ENCODE peak calls at places on chromosomes 16 and 17, in eight cellular contexts. O, P, Q, G, S, A, W and D are unnamed samples.

GRCh38 chr17:36602924-36603384 is 1.6 kb downstream of the MRM1 start:
- DNase-seq in O (peak; percentile 72), P (no peak), Q (peak; percentile 29), G (peak; percentile 79), S (peak; percentile 53), A (peak; percentile 46), W (peak; percentile 88), D (peak; percentile 48)

GRCh38 chr16:65875362-65876199 is 490.9 kb upstream of the CDH5 start:
- DNase-seq in O (no peak), P (no peak), Q (no peak), G (no peak), S (no peak), A (no peak), W (no peak), D (no peak)

GRCh38 chr16:84864266-84864955 is 44.6 kb downstream of the CRISPLD2 start:
- DNase-seq in O (no peak), P (no peak), Q (no peak), G (no peak), S (peak; percentile 91), A (no peak), W (no peak), D (no peak)

GRCh38 chr17:27651411-27652345 is 20.7 kb downstream of the LGALS9 start:
- DNase-seq in O (no peak), P (no peak), Q (no peak), G (peak; percentile 5), S (peak; percentile 11), A (peak; percentile 16), W (peak; percentile 90), D (no peak)

GRCh38 chr16:87166321-87166720 is 150.9 kb downstream of the C16orf95 start:
- DNase-seq in O (no peak), P (no peak), Q (no peak), G (no peak), S (no peak), A (no peak), W (no peak), D (no peak)

GRCh38 chr17:72467841-72468653 is 347.2 kb downstream of the SOX9 start:
- DNase-seq in O (no peak), P (no peak), Q (no peak), G (no peak), S (no peak), A (no peak), W (no peak), D (no peak)

GRCh38 chr16:49748322-49748721 is 107.6 kb downstream of the ZNF423 start:
- DNase-seq in O (no peak), P (no peak), Q (no peak), G (no peak), S (no peak), A (no peak), W (no peak), D (peak; percentile 36)

GRCh38 chr16:71562552-71562951 is 14.3 kb downstream of the TAT start:
- DNase-seq in O (no peak), P (no peak), Q (no peak), G (no peak), S (no peak), A (no peak), W (no peak), D (no peak)

GRCh38 chr17:77634710-77635109 is 323.8 kb upstream of the TNRC6C start:
- DNase-seq in O (no peak), P (no peak), Q (no peak), G (no peak), S (no peak), A (no peak), W (no peak), D (no peak)

GRCh38 chr16:66359811-66360608 is 6.5 kb upstream of the CDH5 start:
- DNase-seq in O (no peak), P (no peak), Q (no peak), G (no peak), S (no peak), A (no peak), W (no peak), D (peak; percentile 80)